ENCODE peak calls at places on chromosomes 11 and 22, in five cellular contexts. H, S, J, F and M are unnamed samples.

GRCh38 chr22:45319319-45319675 is 9.6 kb downstream of the FAM118A start:
- DNase-seq in H (peak), J (peak), F (no peak), S (no peak), M (no peak)

GRCh38 chr11:85934599-85935169 is 79.5 kb downstream of the CCDC83 start:
- DNase-seq in S (no peak), J (no peak), H (no peak), F (no peak), M (no peak)

GRCh38 chr11:93929407-93929806 is 79.0 kb upstream of the VSTM5 start:
- DNase-seq in J (no peak), H (no peak), F (no peak), S (no peak), M (no peak)

GRCh38 chr11:2558402-2558801 is 113.6 kb downstream of the KCNQ1 start:
- DNase-seq in F (no peak), H (no peak), J (no peak), S (no peak), M (no peak)

GRCh38 chr11:110086892-110087309 is 6.3 kb upstream of the ZC3H12C start:
- DNase-seq in J (peak), H (peak), F (no peak), S (no peak), M (no peak)

GRCh38 chr11:92136792-92137191 is 87.8 kb upstream of the FAT3 start:
- DNase-seq in F (no peak), J (no peak), S (no peak), H (no peak), M (peak)

GRCh38 chr11:73114110-73114834 is 27.8 kb downstream of the FCHSD2 start:
- DNase-seq in F (no peak), H (no peak), J (no peak), S (no peak), M (no peak)

GRCh38 chr22:35540600-35541253 is at the start of gene RASD2:
- DNase-seq in S (no peak), F (no peak), H (peak), J (peak), M (peak)

GRCh38 chr22:23155143-23155542 is 9.9 kb downstream of the RAB36 start:
- DNase-seq in H (no peak), S (no peak), F (no peak), J (no peak), M (no peak)

GRCh38 chr22:39353346-39353745 is 3.6 kb downstream of the SYNGR1 start:
- DNase-seq in F (no peak), H (no peak), J (no peak), S (no peak), M (no peak)

GRCh38 chr11:28420099-28420498 is 311.9 kb downstream of the METTL15 start:
- DNase-seq in S (no peak), H (no peak), J (no peak), F (no peak), M (no peak)

GRCh38 chr11:18490736-18491485 is 35.3 kb downstream of the LDHAL6A start:
- DNase-seq in H (no peak), J (no peak), F (no peak), S (no peak), M (no peak)

GRCh38 chr22:39368402-39368801 is 18.6 kb downstream of the SYNGR1 start:
- DNase-seq in J (no peak), F (no peak), H (no peak), S (no peak), M (no peak)

GRCh38 chr22:20380486-20380885 is 13.5 kb upstream of the ZNF74 start:
- DNase-seq in J (no peak), S (no peak), H (no peak), F (no peak), M (peak)

GRCh38 chr11:86176165-86176884 is 68.2 kb upstream of the EED start:
- DNase-seq in F (no peak), J (peak), S (no peak), H (no peak), M (no peak)

GRCh38 chr22:25833091-25833490 is 91.1 kb downstream of the MYO18B start:
- DNase-seq in S (no peak), F (no peak), H (no peak), J (no peak), M (no peak)

GRCh38 chr11:124643605-124644425 is 21.2 kb downstream of the TBRG1 start:
- DNase-seq in J (peak), F (no peak), S (no peak), H (peak), M (no peak)

GRCh38 chr11:85118151-85118550 is 509.0 kb downstream of the DLG2 start:
- DNase-seq in F (no peak), S (no peak), H (no peak), J (peak), M (no peak)

GRCh38 chr11:122108192-122108799 is 7.7 kb downstream of the BLID start:
- DNase-seq in H (peak), S (no peak), F (peak), J (peak), M (peak)

GRCh38 chr22:19663821-19664325 is 50.4 kb upstream of the SEPTIN5 start:
- DNase-seq in H (peak), F (no peak), J (peak), S (no peak), M (no peak)

GRCh38 chr22:32752868-32753520 is 48.5 kb upstream of the TIMP3 start:
- DNase-seq in F (no peak), J (peak), S (no peak), H (peak), M (no peak)

GRCh38 chr22:28029201-28029948 is 110.3 kb upstream of the PITPNB start:
- DNase-seq in S (no peak), F (no peak), J (peak), H (peak), M (no peak)

GRCh38 chr11:82056450-82056849 is 677.2 kb downstream of the FAM181B start:
- DNase-seq in F (no peak), S (no peak), J (no peak), H (no peak), M (no peak)

GRCh38 chr22:37905534-37906363 is at the start of gene MICALL1:
- DNase-seq in S (no peak), H (peak), F (no peak), J (peak), M (peak)

GRCh38 chr11:57100638-57101312 is 81.0 kb upstream of the LRRC55 start:
- DNase-seq in F (no peak), H (no peak), S (no peak), J (no peak), M (no peak)

GRCh38 chr11:119797137-119797611 is 68.2 kb upstream of the NECTIN1 start:
- DNase-seq in J (no peak), H (no peak), F (peak), S (no peak), M (no peak)

GRCh38 chr11:859394-860131 is 16.9 kb downstream of the TSPAN4 start:
- DNase-seq in H (peak), F (no peak), J (peak), S (no peak), M (no peak)

GRCh38 chr22:40560551-40560950 is 76.0 kb downstream of the MRTFA start:
- DNase-seq in F (no peak), H (no peak), J (peak), S (no peak), M (no peak)

GRCh38 chr11:124762624-124763155 is 600 bp upstream of the ESAM start:
- DNase-seq in F (no peak), H (no peak), S (no peak), J (no peak), M (peak)

GRCh38 chr22:45554040-45554406 is 51.3 kb downstream of the FBLN1 start:
- DNase-seq in S (no peak), J (no peak), H (no peak), F (no peak), M (no peak)

GRCh38 chr11:29448246-29448877 is 568.5 kb downstream of the KCNA4 start:
- DNase-seq in F (peak), S (no peak), H (peak), J (peak), M (no peak)

GRCh38 chr11:48050304-48050703 is 69.9 kb downstream of the PTPRJ start:
- DNase-seq in J (no peak), F (no peak), S (no peak), H (no peak), M (no peak)

GRCh38 chr11:118441770-118442169 is 5.5 kb downstream of the KMT2A start:
- DNase-seq in H (no peak), J (no peak), F (no peak), S (no peak), M (no peak)

GRCh38 chr11:34890812-34891211 is 25.4 kb downstream of the APIP start:
- DNase-seq in F (no peak), S (no peak), H (peak), J (peak), M (no peak)

GRCh38 chr22:20155330-20156041 is 4.6 kb upstream of the CCDC188 start:
- DNase-seq in J (no peak), H (no peak), F (no peak), S (no peak), M (no peak)

GRCh38 chr11:60801194-60801593 is 16.1 kb downstream of the MS4A10 start:
- DNase-seq in S (no peak), H (no peak), J (no peak), F (no peak), M (no peak)

GRCh38 chr11:60809249-60809648 is 24.1 kb downstream of the MS4A10 start:
- DNase-seq in F (no peak), H (no peak), J (no peak), S (no peak), M (no peak)

GRCh38 chr11:60798631-60799030 is 13.5 kb downstream of the MS4A10 start:
- DNase-seq in H (no peak), S (no peak), J (no peak), F (no peak), M (no peak)

GRCh38 chr11:60797846-60798630 is 12.9 kb downstream of the MS4A10 start:
- DNase-seq in H (no peak), S (no peak), J (no peak), F (no peak), M (no peak)

GRCh38 chr11:60803273-60803936 is 18.3 kb downstream of the MS4A10 start:
- DNase-seq in F (no peak), S (no peak), H (no peak), J (no peak), M (no peak)
- H4K91ac ChIP-seq in F (no peak), S (no peak), H (no peak), J (no peak), M (no peak)

GRCh38 chr11:44247508-44247907 is 62.4 kb downstream of the ALX4 start:
- DNase-seq in J (no peak), H (no peak), F (no peak), S (no peak), M (no peak)

GRCh38 chr11:44243633-44244343 is 66.2 kb downstream of the ALX4 start:
- DNase-seq in J (peak), H (peak), F (peak), S (peak), M (peak)

GRCh38 chr11:44246726-44247125 is 63.2 kb downstream of the ALX4 start:
- DNase-seq in J (no peak), F (no peak), S (no peak), H (no peak), M (no peak)

GRCh38 chr11:44243086-44243485 is 66.9 kb downstream of the ALX4 start:
- DNase-seq in H (peak), S (no peak), F (peak), J (no peak), M (no peak)

DNA sequence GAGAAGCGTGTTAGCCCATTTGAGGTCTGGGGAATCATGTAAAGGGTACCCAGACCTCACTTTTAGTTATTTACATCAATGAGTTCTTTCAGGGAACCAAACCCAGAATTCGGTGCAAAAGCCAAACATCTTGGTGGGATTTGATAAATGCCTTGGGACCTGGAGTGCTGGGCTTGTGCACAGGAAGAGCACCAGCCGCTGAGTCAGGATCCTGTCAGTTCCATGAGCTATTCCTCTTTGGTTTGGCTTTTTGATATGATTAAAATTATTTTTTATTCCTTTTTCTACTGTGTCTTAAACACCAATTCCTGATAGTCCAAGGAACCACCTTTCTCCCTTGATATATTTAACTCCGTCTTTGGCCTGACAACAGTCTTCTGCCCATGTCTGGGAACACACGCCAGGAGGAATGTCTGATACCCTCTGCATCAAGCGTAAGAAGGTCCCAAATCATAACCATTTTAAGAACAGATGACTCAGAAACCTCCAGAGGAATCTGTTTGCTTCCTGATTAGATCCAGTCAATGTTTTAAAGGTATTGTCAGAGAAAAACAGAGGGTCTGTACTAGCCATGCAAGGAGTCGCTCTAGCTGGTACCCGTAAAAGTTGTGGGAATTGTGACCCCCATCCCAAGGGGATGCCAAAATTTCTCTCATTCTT is 65.2 kb downstream of the ALX4 start:
- DNase-seq in F (no peak), J (peak), H (peak), S (no peak), M (no peak)
- H4K91ac ChIP-seq in F (no peak), J (peak), H (no peak), S (peak), M (peak)

DNA sequence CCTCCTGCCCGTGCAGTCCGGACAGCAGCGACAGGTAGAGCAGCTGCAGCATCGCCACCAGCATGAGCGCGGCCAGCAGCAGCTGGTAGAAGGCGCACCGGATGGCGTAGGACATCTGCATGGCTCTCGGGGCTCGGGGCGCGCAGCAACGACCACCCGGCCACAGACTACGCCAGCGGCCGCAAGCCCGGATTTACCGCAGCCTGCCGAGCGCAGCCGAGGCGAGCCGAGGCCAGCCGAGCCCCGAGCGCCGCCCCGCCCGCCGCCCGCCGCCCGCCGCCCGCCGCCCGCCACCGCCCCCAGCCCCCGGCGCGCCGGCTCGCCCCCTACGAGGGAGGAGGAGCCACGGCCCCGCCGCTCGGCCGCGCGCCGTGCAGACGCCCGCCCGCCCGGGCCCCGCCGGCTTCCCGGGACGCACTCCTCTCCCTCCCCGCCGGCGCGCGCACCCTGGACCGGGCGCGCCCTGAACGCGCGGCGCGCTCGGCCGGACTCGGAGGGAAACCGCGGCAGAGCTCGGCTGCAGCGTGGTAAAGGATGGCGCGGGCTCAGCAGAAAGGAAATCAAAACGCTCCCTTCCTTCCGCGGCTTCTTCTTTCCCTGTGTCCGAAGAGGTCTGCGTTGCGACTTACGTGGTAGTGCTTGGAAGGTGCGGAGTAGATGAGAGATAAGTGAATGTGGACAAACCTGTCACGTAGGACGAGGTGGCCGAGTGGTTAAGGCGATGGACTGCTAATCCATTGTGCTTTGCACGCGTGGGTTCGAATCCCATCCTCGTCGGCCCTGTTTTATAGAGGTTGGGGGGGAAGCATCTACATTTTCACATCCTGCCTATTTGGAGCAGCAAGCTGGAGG is at the start of gene B4GAT1:
- DNase-seq in F (peak), J (peak), S (peak), H (peak), M (peak)
- H4K91ac ChIP-seq in F (peak), J (peak), S (peak), H (peak), M (no peak)

GRCh38 chr11:12165237-12165875 is 55.0 kb downstream of the MICAL2 start:
- DNase-seq in H (no peak), F (no peak), S (no peak), J (no peak), M (no peak)

GRCh38 chr11:12164061-12165014 is 53.9 kb downstream of the MICAL2 start:
- DNase-seq in S (no peak), J (peak), F (no peak), H (peak), M (no peak)

GRCh38 chr11:12161603-12162350 is 51.4 kb downstream of the MICAL2 start:
- DNase-seq in H (no peak), F (no peak), J (no peak), S (no peak), M (no peak)

GRCh38 chr11:12162652-12163051 is 52.3 kb downstream of the MICAL2 start:
- DNase-seq in H (no peak), F (no peak), S (no peak), J (no peak), M (no peak)

DNA sequence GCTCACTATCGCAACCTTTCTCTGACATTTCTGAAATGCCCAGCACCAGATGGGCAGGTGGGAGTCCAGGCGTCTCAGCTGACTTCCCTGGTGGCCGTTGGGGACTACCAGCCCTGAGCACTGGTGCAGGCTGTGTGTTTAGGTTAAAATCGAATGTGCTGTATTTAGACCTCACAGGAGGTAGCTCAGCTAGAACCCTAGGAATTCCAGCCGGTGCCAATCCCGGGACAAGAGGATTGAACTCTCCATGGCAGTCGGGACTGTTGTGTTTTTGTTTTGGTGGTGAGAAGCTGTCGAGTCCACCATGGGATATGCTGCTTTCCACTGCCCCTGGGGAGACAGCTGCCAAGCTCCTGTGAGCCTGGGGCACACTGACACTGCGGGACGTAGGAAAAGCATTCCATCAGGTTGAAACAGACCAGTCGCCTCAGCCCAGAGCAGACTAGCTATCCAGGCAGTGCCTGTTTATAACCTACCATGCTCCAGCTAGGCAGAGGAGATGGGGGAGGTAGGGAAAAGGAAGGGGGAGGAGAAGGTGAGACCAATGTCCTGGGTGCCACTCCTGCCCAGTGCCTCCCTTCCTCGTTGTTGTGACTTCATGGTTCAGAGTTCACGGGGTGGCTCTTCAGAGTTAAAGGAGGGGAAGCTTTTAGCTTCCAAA is 52.9 kb downstream of the MICAL2 start:
- DNase-seq in S (no peak), J (peak), F (no peak), H (peak), M (no peak)
- H4K91ac ChIP-seq in S (no peak), J (peak), F (no peak), H (peak), M (no peak)

GRCh38 chr11:76589477-76589876 is 81.1 kb downstream of the LRRC32 start:
- DNase-seq in F (no peak), J (no peak), H (no peak), S (no peak), M (no peak)
- H4K91ac ChIP-seq in F (no peak), J (no peak), H (peak), S (no peak), M (no peak)

DNA sequence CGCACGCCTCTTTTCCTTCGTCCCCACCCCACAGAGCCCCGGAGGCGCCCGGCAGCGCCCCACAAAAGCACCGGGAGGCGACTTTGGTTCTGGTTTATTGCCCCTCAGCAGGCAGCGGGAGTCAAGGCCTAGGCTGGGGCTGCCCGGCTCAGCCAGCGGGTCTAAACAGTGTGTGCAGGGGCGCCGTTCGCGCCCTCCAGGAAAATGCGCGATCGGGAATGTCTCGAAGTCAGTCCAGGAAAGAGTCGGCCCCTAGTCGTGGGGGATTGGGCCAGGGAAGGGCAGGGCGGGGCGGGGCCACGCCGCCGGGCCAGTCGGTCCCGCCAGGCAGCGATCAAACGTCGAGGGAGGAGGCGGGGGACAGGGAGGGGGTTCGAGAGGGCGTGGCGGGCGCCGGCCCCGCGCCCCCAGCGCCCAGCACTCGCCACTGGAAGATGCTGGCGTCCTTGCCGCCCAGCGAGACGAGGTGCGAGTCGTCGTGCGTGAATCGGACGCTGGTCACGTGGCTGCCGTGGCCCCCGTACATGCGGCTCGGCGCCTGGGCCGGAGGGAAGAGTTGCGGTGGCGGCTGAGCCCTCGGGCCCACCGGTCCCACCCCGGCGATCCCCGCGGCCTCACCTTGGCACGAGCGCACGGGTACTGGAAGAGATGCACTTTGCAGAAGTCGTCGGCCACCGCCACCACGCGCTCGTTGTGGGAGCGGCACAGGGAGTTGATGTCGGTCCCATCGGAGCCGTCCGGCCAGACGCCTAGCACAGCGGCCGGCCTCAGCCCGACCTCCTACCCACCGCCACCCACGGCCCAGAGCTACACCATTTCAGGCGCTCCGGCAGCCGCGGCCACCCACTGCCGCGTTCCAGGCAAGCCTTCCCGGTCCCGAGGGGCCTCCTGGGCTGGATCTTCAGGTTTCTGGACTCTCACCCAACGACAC is 741 bp upstream of the MTA2 start:
- DNase-seq in F (no peak), H (no peak), S (no peak), J (peak), M (peak)
- H4K91ac ChIP-seq in F (peak), H (peak), S (peak), J (peak), M (no peak)